ENCODE peak calls at places on chromosome 20, in nine cellular contexts. E is foreskin fibroblast, C is fibroblast of pulmonary artery, T is Caco-2, F is fibroblast of mammary gland, M is AG10803, P is GM23248, A is dorsolateral prefrontal cortex, O is AG04449. J is an unnamed sample.

GRCh38 chr20:17856024-17856564 is 112.5 kb downstream of the SNX5 start:
- DNase-seq in E (no peak), C (no peak), T (peak; percentile 67), F (no peak), M (no peak), P (no peak), A (no peak), O (no peak), J (no peak)

GRCh38 chr20:23641936-23642751 is 4.4 kb upstream of the CST3 start:
- DNase-seq in E (peak; percentile 95), C (peak; percentile 81), T (no peak), F (peak; percentile 92), M (peak; percentile 85), P (peak; percentile 69), A (no peak), O (peak; percentile 31), J (peak; percentile 80)

GRCh38 chr20:8870652-8871051 is 198.2 kb upstream of the PLCB4 start:
- DNase-seq in E (no peak), C (no peak), T (no peak), F (no peak), M (no peak), P (no peak), A (no peak), O (no peak), J (no peak)

GRCh38 chr20:45843506-45843905 is 9.9 kb downstream of the SNX21 start:
- DNase-seq in E (no peak), C (no peak), T (no peak), F (no peak), M (no peak), P (no peak), A (no peak), O (no peak), J (no peak)

GRCh38 chr20:22717466-22717865 is 133.1 kb upstream of the FOXA2 start:
- DNase-seq in E (no peak), C (peak; percentile 65), T (peak; percentile 80), F (no peak), M (no peak), P (no peak), A (no peak), O (no peak), J (no peak)

GRCh38 chr20:5784735-5785134 is 34.5 kb downstream of the SHLD1 start:
- DNase-seq in E (no peak), C (no peak), T (peak; percentile 63), F (no peak), M (no peak), P (no peak), A (no peak), O (no peak), J (no peak)

GRCh38 chr20:4869290-4870193 is 131.8 kb downstream of the SLC23A2 start:
- DNase-seq in E (no peak), C (no peak), T (no peak), F (no peak), M (no peak), P (no peak), A (no peak), O (no peak), J (no peak)

GRCh38 chr20:2403291-2404052 is 22.8 kb downstream of the TGM6 start:
- DNase-seq in E (no peak), C (no peak), T (no peak), F (no peak), M (no peak), P (no peak), A (no peak), O (no peak), J (no peak)

GRCh38 chr20:59948828-59949720 is 8.9 kb downstream of the FAM217B start:
- DNase-seq in E (peak; percentile 77), C (peak; percentile 74), T (peak; percentile 59), F (peak; percentile 70), M (peak; percentile 67), P (peak; percentile 80), A (no peak), O (no peak), J (peak; percentile 18)

GRCh38 chr20:7151666-7152065 is 384.2 kb downstream of the BMP2 start:
- DNase-seq in E (peak; percentile 62), C (peak; percentile 49), T (no peak), F (no peak), M (no peak), P (peak; percentile 36), A (no peak), O (no peak), J (no peak)

GRCh38 chr20:18176318-18176785 is 38.7 kb downstream of the KAT14 start:
- DNase-seq in E (no peak), C (no peak), T (no peak), F (no peak), M (no peak), P (no peak), A (no peak), O (no peak), J (no peak)

GRCh38 chr20:49786226-49786625 is 26.4 kb upstream of the SLC9A8 start:
- DNase-seq in E (no peak), C (no peak), T (no peak), F (no peak), M (no peak), P (no peak), A (no peak), O (no peak), J (no peak)

GRCh38 chr20:884983-885952 is 30.9 kb downstream of the ANGPT4 start:
- DNase-seq in E (peak; percentile 50), C (peak; percentile 53), T (peak; percentile 53), F (peak; percentile 9), M (peak; percentile 49), P (peak; percentile 75), A (peak; percentile 25), O (no peak), J (peak; percentile 18)

GRCh38 chr20:1824834-1825233 is 70.4 kb upstream of the SIRPA start:
- DNase-seq in E (no peak), C (peak; percentile 60), T (no peak), F (no peak), M (no peak), P (no peak), A (no peak), O (no peak), J (no peak)

GRCh38 chr20:44356353-44356723 is 839 bp downstream of the HNF4A start:
- DNase-seq in E (no peak), C (peak; percentile 30), T (no peak), F (no peak), M (no peak), P (no peak), A (no peak), O (no peak), J (no peak)
- H3K4me3 ChIP-seq in E (no peak overlapping the region), C (no peak overlapping the region), T (peak overlapping the region; percentile 77), F (no peak overlapping the region), M (no peak overlapping the region), P (no peak overlapping the region), A (no peak overlapping the region), O (no peak overlapping the region), J (no peak overlapping the region)

GRCh38 chr20:58892932-58893224 is 40.4 kb downstream of the GNAS start:
- DNase-seq in E (no peak), C (no peak), T (no peak), F (no peak), M (no peak), P (no peak), A (no peak), O (no peak), J (no peak)

GRCh38 chr20:58895099-58895795 is 42.7 kb downstream of the GNAS start:
- DNase-seq in E (no peak), C (no peak), T (peak; percentile 23), F (no peak), M (no peak), P (peak; percentile 45), A (no peak), O (no peak), J (no peak)

GRCh38 chr20:58895796-58896180 is 43.3 kb downstream of the GNAS start:
- DNase-seq in E (no peak), C (no peak), T (peak; percentile 31), F (no peak), M (no peak), P (peak; percentile 48), A (no peak), O (no peak), J (no peak)

GRCh38 chr20:58893355-58894151 is 41.0 kb downstream of the GNAS start:
- DNase-seq in E (no peak), C (no peak), T (peak; percentile 11), F (peak; percentile 48), M (no peak), P (peak; percentile 85), A (no peak), O (no peak), J (no peak)

DNA sequence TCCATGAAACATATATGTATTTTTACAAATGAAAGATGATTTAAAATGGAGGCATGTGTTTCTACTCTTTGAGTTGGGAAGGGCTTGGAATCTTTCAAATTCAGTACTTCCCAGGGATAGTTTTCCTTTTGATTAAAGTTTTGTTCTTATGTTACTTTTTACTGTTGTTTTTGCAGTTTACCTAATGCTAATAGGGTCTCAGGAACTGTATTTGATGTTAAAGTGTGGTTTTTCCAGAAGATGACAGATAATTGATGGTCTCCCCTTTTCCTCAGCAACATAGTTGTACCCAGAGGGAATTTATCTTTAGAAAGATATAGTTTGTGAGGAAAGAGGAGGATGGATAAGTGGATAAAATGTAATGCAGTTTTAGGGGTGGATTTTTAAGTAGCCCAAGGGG is 42.1 kb downstream of the GNAS start:
- DNase-seq in E (no peak), C (no peak), T (no peak), F (no peak), M (no peak), P (no peak), A (no peak), O (no peak), J (no peak)
- H3K4me3 ChIP-seq in E (peak overlapping the region; percentile 84), C (peak overlapping the region; percentile 80), T (no peak overlapping the region), F (no peak overlapping the region), M (peak overlapping the region; percentile 77), P (peak overlapping the region; percentile 76), A (peak overlapping the region; percentile 73), O (peak overlapping the region; percentile 71), J (peak overlapping the region; percentile 73)

DNA sequence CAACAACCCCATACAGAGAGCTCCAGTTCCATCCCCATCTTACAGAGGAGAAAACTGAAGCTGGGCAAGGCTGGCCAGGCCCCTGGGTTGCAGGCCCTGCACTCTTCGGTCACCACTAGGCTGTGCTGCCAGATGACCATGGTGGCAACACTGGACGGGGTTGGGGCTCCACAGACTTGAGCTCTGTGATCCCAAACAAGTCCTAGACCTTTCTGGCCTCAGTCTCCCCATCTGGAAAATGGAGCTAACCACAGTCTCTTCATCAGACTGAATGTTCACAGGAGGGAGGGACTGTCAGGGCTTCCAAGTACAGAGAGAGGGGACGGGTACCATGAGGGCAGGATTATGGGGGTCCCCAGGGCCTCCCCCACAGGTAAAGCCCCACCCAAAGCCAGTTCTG is 41.3 kb upstream of the NOL4L start:
- DNase-seq in E (no peak), C (no peak), T (peak; percentile 46), F (no peak), M (no peak), P (no peak), A (no peak), O (no peak), J (no peak)
- H3K4me3 ChIP-seq in E (no peak overlapping the region), C (no peak overlapping the region), T (no peak overlapping the region), F (no peak overlapping the region), M (no peak overlapping the region), P (no peak overlapping the region), A (no peak overlapping the region), O (no peak overlapping the region), J (no peak overlapping the region)

DNA sequence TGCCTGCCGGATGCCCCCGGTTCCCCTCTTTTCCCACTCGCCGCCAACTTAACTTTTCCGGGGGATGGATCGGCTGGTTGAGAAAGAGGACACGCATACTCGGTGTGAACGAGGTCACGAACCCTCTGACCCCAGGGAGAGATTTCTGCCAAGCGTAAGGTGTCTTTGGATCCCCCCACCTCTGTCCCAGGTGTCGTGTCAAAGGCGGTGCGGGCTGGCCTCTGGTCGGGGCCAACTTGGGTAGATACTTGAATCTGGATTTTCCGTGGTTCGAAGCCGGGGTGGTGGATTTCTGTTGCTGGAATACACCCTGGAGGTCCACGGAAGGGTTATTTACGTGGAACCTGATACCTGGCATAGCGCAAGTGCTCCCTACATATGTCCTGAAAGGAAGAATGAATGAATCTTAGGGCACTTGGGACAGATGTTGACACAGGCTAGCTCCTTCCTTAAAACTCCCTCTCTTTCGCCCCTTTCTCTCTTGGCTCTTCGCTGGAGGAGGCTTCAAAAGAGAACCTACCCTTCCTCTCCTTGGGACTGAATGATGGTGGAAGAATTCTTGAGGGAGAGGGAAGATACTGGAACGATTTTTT is 1.0 kb downstream of the DOK5 start:
- DNase-seq in E (peak; percentile 6), C (no peak), T (no peak), F (no peak), M (no peak), P (peak; percentile 16), A (no peak), O (no peak), J (no peak)
- H3K4me3 ChIP-seq in E (peak overlapping the region; percentile 83), C (peak overlapping the region; percentile 75), T (no peak overlapping the region), F (peak overlapping the region; percentile 67), M (peak overlapping the region; percentile 65), P (peak overlapping the region; percentile 94), A (peak overlapping the region; percentile 65), O (peak overlapping the region; percentile 72), J (peak overlapping the region; percentile 65)

J was measured in skeletal muscle cell.